ENCODE peak calls at places on chromosome 3, in seven cellular contexts. K, R, Y, F, J, V and I are unnamed samples.

GRCh38 chr3:138879541-138880380 is 45.0 kb upstream of the PIK3CB start:
- DNase-seq in K (no peak), Y (no peak), R (no peak), V (no peak), F (no peak), J (no peak), I (no peak)

GRCh38 chr3:133487920-133488540 is 85.5 kb upstream of the CDV3 start:
- DNase-seq in F (no peak), K (peak), Y (no peak), V (peak), R (peak), J (no peak), I (no peak)

GRCh38 chr3:185688808-185689207 is 102.7 kb downstream of the SENP2 start:
- DNase-seq in F (peak), K (peak), Y (peak), R (peak), V (no peak), J (no peak), I (peak)

GRCh38 chr3:61605589-61606175 is 44.3 kb downstream of the PTPRG start:
- DNase-seq in F (no peak), V (no peak), R (no peak), K (no peak), Y (no peak), J (no peak), I (no peak)

GRCh38 chr3:72624656-72625055 is 223.6 kb downstream of the SHQ1 start:
- DNase-seq in R (no peak), V (no peak), J (no peak), F (no peak), Y (no peak), K (no peak), I (no peak)

GRCh38 chr3:169448501-169448900 is 215.0 kb downstream of the MECOM start:
- DNase-seq in K (peak), F (no peak), R (peak), J (no peak), V (no peak), Y (no peak), I (peak)

GRCh38 chr3:60609446-60609845 is 641.8 kb downstream of the FHIT start:
- DNase-seq in F (no peak), V (no peak), Y (no peak), R (peak), K (no peak), J (no peak), I (no peak)

GRCh38 chr3:14064910-14065309 is 59.8 kb downstream of the CHCHD4 start:
- DNase-seq in K (no peak), F (no peak), Y (no peak), R (no peak), V (no peak), J (no peak), I (no peak)

GRCh38 chr3:60325610-60326181 is 925.6 kb downstream of the FHIT start:
- DNase-seq in V (no peak), J (no peak), R (no peak), K (no peak), F (no peak), Y (no peak), I (no peak)

GRCh38 chr3:18185624-18186023 is 239.5 kb downstream of the SATB1 start:
- DNase-seq in R (no peak), J (no peak), Y (no peak), F (no peak), K (no peak), V (no peak), I (no peak)

GRCh38 chr3:184691397-184692131 is 20.3 kb downstream of the MAGEF1 start:
- DNase-seq in Y (no peak), K (peak), J (no peak), F (peak), R (no peak), V (no peak), I (peak)

GRCh38 chr3:56962922-56963321 is 97.5 kb upstream of the SPATA12 start:
- DNase-seq in V (no peak), R (no peak), Y (no peak), F (no peak), K (no peak), J (no peak), I (no peak)

GRCh38 chr3:113717308-113717707 is 20.9 kb upstream of the USF3 start:
- DNase-seq in J (no peak), F (no peak), K (no peak), Y (no peak), V (no peak), R (peak), I (no peak)

GRCh38 chr3:14458434-14459280 is 56.3 kb downstream of the SLC6A6 start:
- DNase-seq in Y (no peak), K (no peak), R (no peak), V (no peak), J (no peak), F (no peak), I (no peak)

GRCh38 chr3:31775383-31775782 is 205.7 kb downstream of the OSBPL10 start:
- DNase-seq in J (no peak), R (peak), V (no peak), F (no peak), K (no peak), Y (no peak), I (no peak)

GRCh38 chr3:79380581-79380980 is 387.2 kb downstream of the ROBO1 start:
- DNase-seq in K (peak), V (no peak), Y (no peak), J (no peak), F (no peak), R (peak), I (no peak)

GRCh38 chr3:14774431-14774830 is 44.3 kb upstream of the FGD5 start:
- DNase-seq in R (no peak), K (no peak), J (no peak), V (no peak), F (no peak), Y (no peak), I (no peak)

GRCh38 chr3:37969601-37970100 is 20.9 kb upstream of the VILL start:
- DNase-seq in J (no peak), R (no peak), V (no peak), K (no peak), F (no peak), Y (no peak), I (no peak)

GRCh38 chr3:108383306-108383705 is 87.0 kb downstream of the HHLA2 start:
- DNase-seq in K (no peak), J (no peak), V (no peak), Y (no peak), R (no peak), F (no peak), I (no peak)

GRCh38 chr3:183958775-183959174 is 58.9 kb downstream of the ABCC5 start:
- DNase-seq in J (no peak), R (no peak), V (no peak), F (no peak), K (no peak), Y (no peak), I (no peak)

GRCh38 chr3:182597621-182598041 is 195.7 kb upstream of the ATP11B start:
- DNase-seq in V (no peak), K (no peak), Y (no peak), F (no peak), R (no peak), J (no peak), I (no peak)

GRCh38 chr3:179615458-179616173 is 11.0 kb downstream of the NDUFB5 start:
- DNase-seq in Y (no peak), R (peak), F (no peak), V (no peak), J (no peak), K (peak), I (no peak)

GRCh38 chr3:25001041-25001591 is 426.9 kb upstream of the RARB start:
- DNase-seq in Y (no peak), V (no peak), K (no peak), F (no peak), J (no peak), R (no peak), I (peak)

GRCh38 chr3:21331321-21331720 is 419.7 kb downstream of the ZNF385D start:
- DNase-seq in K (no peak), R (no peak), V (no peak), Y (no peak), F (no peak), J (no peak), I (no peak)

GRCh38 chr3:142849148-142849547 is 39.7 kb downstream of the PCOLCE2 start:
- DNase-seq in K (no peak), J (no peak), Y (no peak), V (no peak), F (no peak), R (no peak), I (no peak)

GRCh38 chr3:177615015-177615414 is 417.7 kb upstream of the TBL1XR1 start:
- DNase-seq in V (no peak), R (peak), J (peak), F (no peak), K (peak), Y (peak), I (no peak)